ENCODE peak calls at places on chromosomes 12 and 14, in seven cellular contexts. U, V, R, Z, W, Q and B are unnamed samples.

GRCh38 chr12:22029991-22030390 is 16.0 kb upstream of the CMAS start:
- DNase-seq in V (no peak), R (no peak), Q (no peak), W (no peak), U (no peak), Z (no peak), B (no peak)

GRCh38 chr12:61584943-61585342 is 675.3 kb upstream of the USP15 start:
- DNase-seq in Q (no peak), V (no peak), W (no peak), U (no peak), Z (no peak), R (no peak), B (no peak)

GRCh38 chr14:20772650-20773049 is 4.4 kb downstream of the EDDM3B start:
- DNase-seq in U (no peak), Q (no peak), V (no peak), Z (no peak), R (no peak), W (no peak), B (no peak)

GRCh38 chr12:96237035-96237434 is 42.9 kb downstream of the ELK3 start:
- DNase-seq in V (no peak), W (no peak), U (no peak), Q (no peak), Z (no peak), R (no peak), B (peak; percentile 93)

GRCh38 chr12:122137681-122138080 is 36.3 kb downstream of the IL31 start:
- DNase-seq in V (no peak), Q (no peak), U (no peak), W (no peak), R (no peak), Z (no peak), B (no peak)

GRCh38 chr14:61750708-61751474 is 11.3 kb upstream of the SNAPC1 start:
- DNase-seq in V (peak; percentile 92), W (peak; percentile 63), U (peak; percentile 93), R (peak; percentile 76), Q (peak; percentile 67), Z (peak; percentile 84), B (peak; percentile 59)

GRCh38 chr14:21308479-21309237 is 28.8 kb downstream of the RPGRIP1 start:
- DNase-seq in Q (peak; percentile 77), U (peak; percentile 79), R (peak; percentile 80), Z (peak; percentile 19), V (peak; percentile 81), W (peak; percentile 74), B (peak; percentile 67)

GRCh38 chr14:55366271-55366670 is 45.4 kb downstream of the ATG14 start:
- DNase-seq in U (no peak), Q (peak; percentile 19), R (peak; percentile 54), W (no peak), Z (peak; percentile 64), V (no peak), B (peak; percentile 77)

GRCh38 chr14:54773171-54774006 is 129.2 kb downstream of the GCH1 start:
- DNase-seq in R (peak; percentile 100), Z (peak; percentile 99), W (peak; percentile 60), Q (peak; percentile 100), U (peak; percentile 96), V (peak; percentile 77), B (peak; percentile 100)

GRCh38 chr12:95204141-95204866 is 13.0 kb downstream of the FGD6 start:
- DNase-seq in U (peak; percentile 69), Q (peak; percentile 94), W (no peak), Z (peak; percentile 81), V (peak; percentile 56), R (peak; percentile 95), B (peak; percentile 88)

GRCh38 chr12:121209629-121210572 is at the start of gene P2RX4:
- DNase-seq in Q (peak; percentile 70), U (peak; percentile 84), W (peak; percentile 80), Z (peak; percentile 73), V (peak; percentile 93), R (peak; percentile 70), B (peak; percentile 65)

GRCh38 chr12:124073636-124074035 is 100.6 kb downstream of the ZNF664 start:
- DNase-seq in U (no peak), V (no peak), R (no peak), Q (no peak), W (no peak), Z (no peak), B (no peak)

DNA sequence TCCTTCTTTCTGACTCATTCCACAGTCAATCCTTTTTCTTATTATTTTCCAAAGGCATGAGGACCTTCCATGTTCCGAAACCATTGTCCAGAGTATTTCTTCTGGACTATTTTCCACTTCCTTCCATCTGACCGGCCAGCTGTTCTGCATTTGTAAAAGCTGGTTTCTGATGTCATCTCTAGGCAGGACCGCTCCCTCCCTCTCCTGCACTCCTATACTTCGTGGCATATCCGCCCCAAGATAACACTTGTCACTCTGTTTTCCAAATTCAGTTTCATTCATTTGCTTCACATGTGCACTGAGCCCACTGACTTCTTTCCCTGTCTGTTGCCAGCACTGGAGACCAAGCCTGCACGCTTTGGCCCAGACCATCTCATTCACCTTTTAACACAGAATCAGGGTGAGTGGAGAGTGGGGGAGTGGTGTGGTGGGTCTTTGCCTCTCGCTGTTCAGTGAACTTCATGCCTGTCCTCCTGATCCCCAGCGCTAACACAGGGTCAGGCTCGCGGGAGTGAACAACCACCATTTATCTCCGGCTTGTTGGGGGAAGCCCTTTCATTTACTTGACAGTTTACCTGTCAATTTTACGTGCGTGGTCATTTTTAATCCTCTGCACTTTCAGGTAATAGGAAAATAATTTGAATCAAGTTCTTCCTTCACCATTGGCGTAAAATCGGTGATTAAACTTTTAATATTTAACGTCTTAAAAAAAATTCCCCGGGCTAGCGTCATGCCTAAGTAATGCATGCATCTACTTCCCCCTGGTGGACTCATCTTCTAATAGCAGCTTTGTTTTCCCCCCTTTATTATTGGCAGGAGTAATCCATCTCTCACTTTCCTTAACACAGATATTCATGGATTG is 52.5 kb downstream of the C12orf75 start:
- DNase-seq in W (no peak), R (peak; percentile 85), Q (peak; percentile 86), U (no peak), Z (peak; percentile 80), V (no peak), B (peak; percentile 78)
- H3K4me3 ChIP-seq in W (no peak overlapping the region), R (peak overlapping the region; percentile 43), Q (peak overlapping the region; percentile 49), U (peak overlapping the region; percentile 24), Z (no peak overlapping the region), V (no peak overlapping the region), B (peak overlapping the region; percentile 57)

GRCh38 chr14:100681111-100681510 is 45.6 kb upstream of the DLK1 start:
- DNase-seq in R (no peak), V (no peak), U (no peak), Q (no peak), Z (no peak), W (no peak), B (no peak)

GRCh38 chr14:100684154-100684553 is 42.5 kb upstream of the DLK1 start:
- DNase-seq in Z (no peak), V (no peak), W (no peak), Q (no peak), U (no peak), R (no peak), B (no peak)

GRCh38 chr14:100683578-100683977 is 43.1 kb upstream of the DLK1 start:
- DNase-seq in Z (no peak), V (no peak), U (no peak), Q (no peak), R (no peak), W (no peak), B (no peak)

GRCh38 chr14:100680439-100681051 is 46.1 kb upstream of the DLK1 start:
- DNase-seq in R (no peak), U (no peak), Q (no peak), V (no peak), Z (peak; percentile 47), W (no peak), B (peak; percentile 8)

DNA sequence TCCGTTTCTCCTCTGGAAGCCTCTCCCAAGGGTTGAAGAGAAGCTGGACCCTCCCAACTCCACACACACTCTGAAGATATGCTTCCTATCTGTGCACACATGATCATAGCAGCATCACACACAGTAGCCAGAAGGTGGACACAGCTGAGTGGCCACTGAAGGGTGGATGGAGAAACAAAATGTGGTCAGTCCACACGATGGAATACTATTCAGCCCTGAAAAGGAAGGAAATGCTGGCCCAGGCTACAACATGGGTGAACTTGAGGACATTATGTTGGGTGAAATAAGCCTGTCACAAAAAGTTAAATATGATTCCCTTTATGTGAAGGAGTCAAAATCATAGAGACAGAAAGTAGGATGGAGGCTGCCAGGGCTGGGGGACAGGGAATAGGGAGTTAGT is 43.9 kb upstream of the DLK1 start:
- DNase-seq in W (no peak), V (no peak), U (no peak), R (no peak), Z (no peak), Q (no peak), B (no peak)
- H3K4me3 ChIP-seq in W (no peak overlapping the region), V (no peak overlapping the region), U (no peak overlapping the region), R (no peak overlapping the region), Z (no peak overlapping the region), Q (no peak overlapping the region), B (no peak overlapping the region)

GRCh38 chr14:68937790-68938514 is 41.1 kb downstream of the ACTN1 start:
- DNase-seq in V (peak; percentile 77), R (peak; percentile 36), Q (no peak), W (no peak), U (no peak), Z (no peak), B (peak; percentile 42)
- H3K4me3 ChIP-seq in V (no peak overlapping the region), R (no peak overlapping the region), Q (no peak overlapping the region), W (no peak overlapping the region), U (no peak overlapping the region), Z (no peak overlapping the region), B (no peak overlapping the region)

GRCh38 chr12:3366451-3367155 is 124.4 kb upstream of the PRMT8 start:
- DNase-seq in R (no peak), Q (no peak), U (no peak), V (no peak), W (no peak), Z (no peak), B (no peak)

GRCh38 chr12:3363608-3364007 is 127.4 kb upstream of the PRMT8 start:
- DNase-seq in Q (no peak), U (no peak), V (no peak), W (no peak), R (no peak), Z (no peak), B (no peak)

GRCh38 chr12:3364661-3365264 is 126.2 kb upstream of the PRMT8 start:
- DNase-seq in U (no peak), Q (no peak), Z (no peak), V (no peak), W (no peak), R (no peak), B (no peak)

GRCh38 chr12:3364226-3364625 is 126.8 kb upstream of the PRMT8 start:
- DNase-seq in Z (no peak), R (no peak), U (no peak), V (no peak), Q (no peak), W (no peak), B (no peak)

DNA sequence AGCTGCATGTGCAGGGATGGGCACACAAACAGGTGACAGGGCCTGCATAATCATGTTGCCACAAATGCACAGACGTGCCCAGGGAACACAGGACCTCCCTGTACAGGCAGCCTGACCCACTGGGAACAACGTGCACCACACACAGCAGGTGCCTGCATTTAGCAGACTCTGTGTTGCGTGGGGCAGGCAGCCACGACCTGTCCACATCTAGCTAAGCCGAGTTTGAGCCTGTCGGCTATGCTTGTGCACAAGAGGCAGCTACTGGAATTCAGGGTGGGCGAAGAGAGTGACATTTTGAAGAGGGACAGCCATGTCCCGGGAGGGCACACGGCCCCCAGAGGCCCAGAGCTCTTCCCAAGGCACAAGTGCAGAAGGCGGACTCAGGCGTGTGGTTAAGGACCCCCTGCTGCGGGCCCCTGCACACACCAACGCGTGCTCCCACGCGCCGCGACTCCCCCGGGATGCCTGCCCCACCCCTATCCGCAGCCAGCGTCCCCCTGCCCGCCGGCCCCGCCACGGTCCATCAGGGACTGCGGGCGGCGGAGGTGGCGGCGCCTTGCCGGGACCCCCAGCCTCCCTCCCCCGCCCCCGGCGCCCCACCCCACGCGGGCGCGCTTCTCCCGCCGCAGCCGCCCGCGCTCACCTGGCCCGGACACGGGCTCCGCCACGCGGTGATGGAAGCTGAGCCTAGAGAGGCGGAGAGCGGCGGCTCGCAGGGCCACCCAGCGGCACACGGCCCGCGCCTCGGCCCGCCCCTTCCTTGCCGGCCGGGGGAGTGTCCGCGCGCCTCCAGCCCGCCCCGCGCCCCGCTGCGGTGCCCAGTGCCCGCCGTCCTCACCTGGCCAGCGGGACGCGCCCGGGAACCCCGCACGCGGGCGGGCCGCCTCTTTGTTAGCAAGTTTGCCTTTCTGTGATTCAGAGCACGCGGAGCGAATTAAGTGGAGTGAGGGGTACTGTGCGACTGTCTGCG is 125.3 kb upstream of the PRMT8 start:
- DNase-seq in Q (no peak), W (no peak), R (no peak), V (no peak), U (no peak), Z (peak; percentile 3), B (no peak)
- H3K4me3 ChIP-seq in Q (no peak overlapping the region), W (no peak overlapping the region), R (no peak overlapping the region), V (no peak overlapping the region), U (peak overlapping the region; percentile 43), Z (no peak overlapping the region), B (no peak overlapping the region)